ENCODE peak calls at places on chromosomes 3 and 15, in five cellular contexts. O, J, U, P and F are unnamed samples.

GRCh38 chr3:11212301-11212613 is 58.0 kb downstream of the HRH1 start:
- DNase-seq in O (peak; percentile 76), J (no peak), U (peak; percentile 68), P (peak; percentile 16), F (no peak)

GRCh38 chr15:44712108-44713005 is 1.0 kb downstream of the B2M start:
- DNase-seq in O (peak; percentile 87), J (no peak), U (peak; percentile 92), P (peak; percentile 50), F (no peak)

GRCh38 chr3:155549087-155549486 is 195.8 kb downstream of the PLCH1 start:
- DNase-seq in O (no peak), J (no peak), U (no peak), P (no peak), F (no peak)

GRCh38 chr15:92159906-92160841 is 233.5 kb upstream of the ST8SIA2 start:
- DNase-seq in O (no peak), J (no peak), U (no peak), P (no peak), F (no peak)

GRCh38 chr3:175378348-175378747 is 519.2 kb downstream of the NAALADL2 start:
- DNase-seq in O (no peak), J (no peak), U (no peak), P (no peak), F (no peak)

GRCh38 chr3:151837057-151837456 is 23.1 kb downstream of the AADAC start:
- DNase-seq in O (peak; percentile 89), J (peak; percentile 34), U (peak; percentile 82), P (peak; percentile 81), F (peak; percentile 27)

GRCh38 chr15:99955181-99955525 is 221.9 kb upstream of the LYSMD4 start:
- DNase-seq in O (no peak), J (no peak), U (no peak), P (no peak), F (no peak)

GRCh38 chr3:50807266-50807665 is 132.5 kb downstream of the DOCK3 start:
- DNase-seq in O (no peak), J (no peak), U (no peak), P (no peak), F (no peak)

GRCh38 chr15:73983211-73983727 is 8.8 kb downstream of the STOML1 start:
- DNase-seq in O (peak; percentile 77), J (no peak), U (peak; percentile 86), P (no peak), F (no peak)

GRCh38 chr3:31724681-31725080 is 192.0 kb downstream of the STT3B start:
- DNase-seq in O (peak; percentile 62), J (no peak), U (peak; percentile 25), P (peak; percentile 90), F (no peak)

GRCh38 chr15:23912191-23912590 is 225.1 kb upstream of the NDN start:
- DNase-seq in O (no peak), J (peak; percentile 15), U (no peak), P (no peak), F (peak; percentile 40)

GRCh38 chr3:97960561-97961275 is 11.5 kb downstream of the RIOX2 start:
- DNase-seq in O (no peak), J (no peak), U (no peak), P (no peak), F (no peak)

GRCh38 chr3:97958796-97959195 is 13.4 kb downstream of the RIOX2 start:
- DNase-seq in O (no peak), J (no peak), U (no peak), P (no peak), F (no peak)

GRCh38 chr3:97957617-97958311 is 14.5 kb downstream of the RIOX2 start:
- DNase-seq in O (no peak), J (no peak), U (peak; percentile 77), P (peak; percentile 78), F (no peak)

GRCh38 chr3:97959863-97960262 is 12.4 kb downstream of the RIOX2 start:
- DNase-seq in O (no peak), J (no peak), U (no peak), P (no peak), F (no peak)

DNA sequence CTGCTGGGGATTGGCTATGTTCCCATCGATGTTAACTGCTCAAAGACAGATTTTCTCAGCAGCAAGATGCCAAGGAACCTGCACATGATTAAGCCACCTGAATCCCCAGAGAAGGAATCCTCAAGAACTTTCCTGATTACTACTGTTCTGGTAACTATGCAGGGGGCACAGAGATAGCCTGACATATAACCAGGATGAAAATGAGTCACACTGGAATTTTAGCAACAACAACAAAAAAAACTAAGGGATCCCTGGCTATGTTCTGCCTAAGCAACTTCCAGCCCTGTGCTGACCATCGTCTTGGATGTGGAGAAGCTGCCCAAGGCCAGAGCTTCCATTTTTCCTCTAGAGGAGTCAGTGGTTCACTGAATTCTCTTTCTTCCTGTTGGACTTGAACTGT is 13.8 kb downstream of the RIOX2 start:
- DNase-seq in O (peak; percentile 52), J (no peak), U (peak; percentile 43), P (no peak), F (no peak)
- H3K4me3 ChIP-seq in O (no peak overlapping the region), J (no peak overlapping the region), U (no peak overlapping the region), P (no peak overlapping the region), F (no peak overlapping the region)

GRCh38 chr3:123027292-123028232 is at the start of gene SEMA5B:
- DNase-seq in O (no peak), J (no peak), U (peak; percentile 18), P (no peak), F (peak; percentile 85)

GRCh38 chr3:123034120-123034519 is 6.6 kb upstream of the SEMA5B start:
- DNase-seq in O (no peak), J (no peak), U (no peak), P (no peak), F (no peak)

GRCh38 chr3:123032057-123032456 is 4.5 kb upstream of the SEMA5B start:
- DNase-seq in O (no peak), J (no peak), U (no peak), P (no peak), F (no peak)

GRCh38 chr3:123028233-123028828 is 768 bp upstream of the SEMA5B start:
- DNase-seq in O (peak; percentile 72), J (no peak), U (peak; percentile 87), P (peak; percentile 47), F (peak; percentile 44)

DNA sequence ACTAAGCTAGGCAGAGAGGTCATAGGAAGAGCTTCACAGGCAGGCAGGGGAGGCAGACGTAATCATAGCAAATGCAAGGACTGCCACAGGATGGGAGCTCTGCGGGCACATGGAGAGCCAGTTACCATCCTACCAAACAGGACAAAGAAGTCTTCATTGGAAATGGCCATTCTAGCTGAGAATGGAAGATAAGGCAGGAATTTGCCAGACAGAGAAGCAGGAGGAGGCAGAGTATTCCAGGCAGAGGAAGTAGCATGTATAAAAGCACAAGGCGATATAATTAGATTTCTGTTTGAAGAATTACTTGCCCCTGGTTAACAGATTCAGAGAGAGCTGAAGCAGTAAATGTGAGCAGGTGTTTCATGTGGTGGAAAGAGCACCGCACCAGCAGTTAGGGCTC is 3.5 kb upstream of the SEMA5B start:
- DNase-seq in O (no peak), J (no peak), U (no peak), P (no peak), F (no peak)
- H2BK5ac ChIP-seq in O (no peak overlapping the region), J (no peak overlapping the region), U (no peak overlapping the region), P (no peak overlapping the region), F (no peak overlapping the region)

GRCh38 chr15:101068523-101068960 is 149.4 kb downstream of the LRRK1 start:
- DNase-seq in O (peak; percentile 27), J (no peak), U (no peak), P (peak; percentile 81), F (no peak)
- H4K91ac ChIP-seq in O (peak overlapping the region; percentile 82), J (peak overlapping the region; percentile 99), U (peak overlapping the region; percentile 95), P (peak overlapping the region; percentile 91), F (peak overlapping the region; percentile 98)

GRCh38 chr15:90529369-90530249 is at the start of gene CRTC3:
- DNase-seq in O (peak; percentile 48), J (no peak), U (peak; percentile 64), P (peak; percentile 93), F (peak; percentile 35)

GRCh38 chr15:90535254-90535653 is 5.5 kb downstream of the CRTC3 start:
- DNase-seq in O (no peak), J (no peak), U (no peak), P (no peak), F (no peak)

GRCh38 chr15:90530250-90531051 is 728 bp downstream of the CRTC3 start:
- DNase-seq in O (peak; percentile 24), J (no peak), U (peak; percentile 53), P (peak; percentile 75), F (peak; percentile 17)

GRCh38 chr15:90529008-90529368 is 735 bp upstream of the CRTC3 start:
- DNase-seq in O (no peak), J (no peak), U (no peak), P (no peak), F (no peak)

DNA sequence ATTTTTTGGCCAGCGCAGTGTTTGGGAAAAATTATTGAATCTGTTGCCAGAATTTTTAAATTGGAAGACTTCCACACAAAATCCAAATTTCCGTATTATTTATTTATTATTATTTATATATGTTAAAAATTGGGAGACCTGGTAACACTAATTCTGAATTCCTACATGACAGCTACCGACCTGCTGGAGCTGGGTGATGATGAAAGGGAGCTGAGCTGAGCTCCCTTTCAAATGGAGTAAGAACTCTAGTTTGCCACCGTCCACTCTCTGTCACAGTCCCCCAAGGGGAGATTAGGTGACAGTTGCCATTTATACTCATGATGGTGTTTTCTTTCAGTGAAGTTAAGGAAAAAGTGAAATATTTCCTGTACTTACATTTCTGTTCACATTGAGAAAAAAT is 1.4 kb downstream of the CRTC3 start:
- DNase-seq in O (no peak), J (no peak), U (no peak), P (no peak), F (no peak)
- H3K4me3 ChIP-seq in O (peak overlapping the region; percentile 92), J (no peak overlapping the region), U (peak overlapping the region; percentile 97), P (peak overlapping the region; percentile 97), F (no peak overlapping the region)

DNA sequence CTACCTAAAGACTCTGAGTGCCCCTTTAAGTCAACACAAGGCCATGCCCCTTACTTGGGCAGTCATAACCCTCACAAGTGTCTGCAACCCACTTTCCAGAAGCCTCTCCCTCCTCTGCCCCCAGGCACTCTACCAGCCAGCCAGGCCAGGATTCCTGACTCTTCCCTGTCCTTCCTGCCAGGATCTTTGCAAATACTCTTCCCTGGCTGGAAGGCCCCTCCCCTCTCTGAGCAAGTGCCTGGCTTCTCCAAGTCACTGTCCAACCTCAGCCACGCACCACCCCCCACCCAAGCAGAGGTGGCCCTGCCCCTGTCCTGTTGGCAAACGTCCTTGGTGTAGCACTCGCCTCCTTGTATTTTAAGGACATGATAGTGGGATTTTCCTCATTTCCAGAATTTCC is 54.7 kb upstream of the USP3 start:
- DNase-seq in O (no peak), J (no peak), U (no peak), P (peak; percentile 86), F (no peak)
- H2BK5ac ChIP-seq in O (no peak overlapping the region), J (peak overlapping the region; percentile 46), U (no peak overlapping the region), P (peak overlapping the region; percentile 34), F (no peak overlapping the region)

GRCh38 chr15:31306426-31307269 is 20.0 kb upstream of the KLF13 start:
- DNase-seq in O (no peak), J (peak; percentile 91), U (no peak), P (no peak), F (peak; percentile 90)
- H4K91ac ChIP-seq in O (no peak overlapping the region), J (peak overlapping the region; percentile 98), U (no peak overlapping the region), P (no peak overlapping the region), F (peak overlapping the region; percentile 57)

DNA sequence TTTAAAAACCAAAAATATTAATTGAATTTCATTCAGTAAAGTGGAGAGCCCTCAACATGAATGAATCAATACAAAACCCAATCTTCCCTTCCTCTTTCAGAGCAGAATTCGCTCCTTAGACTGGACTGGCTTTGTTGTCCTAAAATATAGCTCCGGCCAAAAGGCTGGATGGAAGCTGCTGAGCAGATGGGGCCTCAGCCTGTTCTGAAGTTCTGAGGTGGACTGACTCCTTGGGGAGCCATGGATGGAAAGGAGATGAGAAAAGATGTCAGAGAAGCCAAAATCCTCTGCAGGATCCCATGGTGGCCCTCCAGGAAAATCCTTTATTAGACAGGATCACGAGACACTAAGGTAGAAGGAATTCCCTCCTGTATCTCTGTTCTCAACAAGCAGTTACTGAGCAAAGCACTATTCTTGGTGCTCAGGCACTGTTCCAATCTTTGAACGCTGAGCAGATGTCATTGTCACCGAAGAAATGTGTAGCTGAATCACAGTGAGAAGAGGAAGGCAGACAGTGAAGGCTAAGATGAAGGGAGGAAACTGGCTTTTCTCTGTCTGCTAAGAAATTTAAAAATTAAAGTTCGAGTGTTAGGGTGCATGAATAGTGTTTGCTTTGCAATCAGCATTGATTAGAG is 122.0 kb downstream of the SEMA6D start:
- DNase-seq in O (no peak), J (no peak), U (no peak), P (no peak), F (no peak)
- H3K4me3 ChIP-seq in O (no peak overlapping the region), J (no peak overlapping the region), U (no peak overlapping the region), P (no peak overlapping the region), F (no peak overlapping the region)